ENCODE peak calls at places on chromosomes 6 and 20, in five cellular contexts. Z, T, G, M and I are unnamed samples.

GRCh38 chr6:75526502-75527127 is 33.0 kb upstream of the FILIP1 start:
- DNase-seq in Z (peak; percentile 52), T (peak; percentile 63), G (peak; percentile 46), M (peak; percentile 64), I (no peak)

GRCh38 chr6:72250664-72251063 is 364.3 kb downstream of the RIMS1 start:
- DNase-seq in Z (no peak), T (no peak), G (no peak), M (no peak), I (no peak)

GRCh38 chr20:62025394-62025793 is 40.3 kb downstream of the TAF4 start:
- DNase-seq in Z (no peak), T (no peak), G (no peak), M (no peak), I (no peak)

GRCh38 chr6:124964084-124964763 is 2.0 kb downstream of the RNF217 start:
- DNase-seq in Z (no peak), T (no peak), G (no peak), M (no peak), I (no peak)

GRCh38 chr6:105991561-105992314 is 94.4 kb upstream of the PRDM1 start:
- DNase-seq in Z (no peak), T (peak; percentile 46), G (peak; percentile 42), M (peak; percentile 40), I (no peak)

GRCh38 chr20:63610581-63611435 is 16.1 kb downstream of the GMEB2 start:
- DNase-seq in Z (no peak), T (no peak), G (no peak), M (no peak), I (no peak)

GRCh38 chr6:111837007-111837406 is 36.2 kb downstream of the FYN start:
- DNase-seq in Z (no peak), T (no peak), G (no peak), M (no peak), I (no peak)

GRCh38 chr20:45322952-45323383 is 14.9 kb upstream of the MATN4 start:
- DNase-seq in Z (no peak), T (no peak), G (peak; percentile 63), M (no peak), I (no peak)

GRCh38 chr6:109453594-109454482 is 1.7 kb downstream of the MICAL1 start:
- DNase-seq in Z (no peak), T (no peak), G (peak; percentile 15), M (no peak), I (no peak)

GRCh38 chr20:38932457-38933120 is 6.4 kb downstream of the FAM83D start:
- DNase-seq in Z (peak; percentile 59), T (no peak), G (no peak), M (no peak), I (no peak)

GRCh38 chr6:159729598-159729997 is 2.3 kb downstream of the WTAP start:
- DNase-seq in Z (no peak), T (peak; percentile 23), G (peak; percentile 26), M (no peak), I (no peak)